ENCODE peak calls at places on chromosomes 2 and 18, in seven cellular contexts. One of them, this sample, is unnamed.
A peak's percentile ranks its signal among the peaks of the same experiment; 100 is the strongest.

GRCh38 chr2:176380341-176380740 is 111.1 kb downstream of the MTX2 start:
- DNase-seq in left ventricle myocardium inferior: no peak
- DNase-seq in left ventricle myocardium superior: no peak
- DNase-seq in HAP-1: no peak
- DNase-seq in kidney epithelial cell: no peak
- DNase-seq in AG04450: no peak
- DNase-seq in activated T-helper 1 cell treated with Interleukin-2 at 50 U/mL for 16 hours: no peak
- DNase-seq in this sample: no peak

GRCh38 chr2:101998556-101999121 is 6.9 kb downstream of the IL1R2 start:
- DNase-seq in left ventricle myocardium inferior: no peak
- DNase-seq in left ventricle myocardium superior: no peak
- DNase-seq in HAP-1: no peak
- DNase-seq in kidney epithelial cell: no peak
- DNase-seq in AG04450: no peak
- DNase-seq in activated T-helper 1 cell treated with Interleukin-2 at 50 U/mL for 16 hours: no peak
- DNase-seq in this sample: no peak

GRCh38 chr18:55186588-55186987 is 227.3 kb upstream of the CCDC68 start:
- DNase-seq in left ventricle myocardium inferior: no peak
- DNase-seq in left ventricle myocardium superior: no peak
- DNase-seq in HAP-1: no peak
- DNase-seq in kidney epithelial cell: no peak
- DNase-seq in AG04450: no peak
- DNase-seq in activated T-helper 1 cell treated with Interleukin-2 at 50 U/mL for 16 hours: no peak
- DNase-seq in this sample: no peak

GRCh38 chr2:132400169-132400900 is 16.3 kb upstream of the GPR39 start:
- DNase-seq in left ventricle myocardium inferior: no peak
- DNase-seq in left ventricle myocardium superior: no peak
- DNase-seq in HAP-1: no peak
- DNase-seq in kidney epithelial cell: no peak
- DNase-seq in AG04450: peak; percentile 18
- DNase-seq in activated T-helper 1 cell treated with Interleukin-2 at 50 U/mL for 16 hours: no peak
- DNase-seq in this sample: no peak

GRCh38 chr2:19874726-19875125 is 27.1 kb downstream of the TTC32 start:
- DNase-seq in left ventricle myocardium inferior: no peak
- DNase-seq in left ventricle myocardium superior: no peak
- DNase-seq in HAP-1: no peak
- DNase-seq in kidney epithelial cell: no peak
- DNase-seq in AG04450: no peak
- DNase-seq in activated T-helper 1 cell treated with Interleukin-2 at 50 U/mL for 16 hours: no peak
- DNase-seq in this sample: no peak

GRCh38 chr2:30190637-30191036 is 40.7 kb upstream of the LBH start:
- DNase-seq in left ventricle myocardium inferior: no peak
- DNase-seq in left ventricle myocardium superior: no peak
- DNase-seq in HAP-1: no peak
- DNase-seq in kidney epithelial cell: no peak
- DNase-seq in AG04450: no peak
- DNase-seq in activated T-helper 1 cell treated with Interleukin-2 at 50 U/mL for 16 hours: no peak
- DNase-seq in this sample: no peak

GRCh38 chr2:108586116-108586515 is 51.8 kb downstream of the LIMS1 start:
- DNase-seq in left ventricle myocardium inferior: no peak
- DNase-seq in left ventricle myocardium superior: no peak
- DNase-seq in HAP-1: no peak
- DNase-seq in kidney epithelial cell: no peak
- DNase-seq in AG04450: no peak
- DNase-seq in activated T-helper 1 cell treated with Interleukin-2 at 50 U/mL for 16 hours: no peak
- DNase-seq in this sample: no peak

GRCh38 chr2:241804326-241805276 is 4.4 kb upstream of the NEU4 start:
- DNase-seq in left ventricle myocardium inferior: no peak
- DNase-seq in left ventricle myocardium superior: peak; percentile 29
- DNase-seq in HAP-1: no peak
- DNase-seq in kidney epithelial cell: peak; percentile 23
- DNase-seq in AG04450: no peak
- DNase-seq in activated T-helper 1 cell treated with Interleukin-2 at 50 U/mL for 16 hours: no peak
- DNase-seq in this sample: no peak

GRCh38 chr2:241410739-241411176 is 54.7 kb downstream of the FARP2 start:
- DNase-seq in left ventricle myocardium inferior: no peak
- DNase-seq in left ventricle myocardium superior: no peak
- DNase-seq in HAP-1: no peak
- DNase-seq in kidney epithelial cell: no peak
- DNase-seq in AG04450: no peak
- DNase-seq in activated T-helper 1 cell treated with Interleukin-2 at 50 U/mL for 16 hours: no peak
- DNase-seq in this sample: no peak

GRCh38 chr18:60446821-60447220 is 74.2 kb upstream of the MC4R start:
- DNase-seq in left ventricle myocardium inferior: no peak
- DNase-seq in left ventricle myocardium superior: no peak
- DNase-seq in HAP-1: no peak
- DNase-seq in kidney epithelial cell: no peak
- DNase-seq in AG04450: no peak
- DNase-seq in activated T-helper 1 cell treated with Interleukin-2 at 50 U/mL for 16 hours: no peak
- DNase-seq in this sample: no peak

GRCh38 chr2:25168256-25169072 is at the start of gene POMC:
- DNase-seq in left ventricle myocardium inferior: no peak
- DNase-seq in left ventricle myocardium superior: peak; percentile 48
- DNase-seq in HAP-1: no peak
- DNase-seq in kidney epithelial cell: no peak
- DNase-seq in AG04450: no peak
- DNase-seq in activated T-helper 1 cell treated with Interleukin-2 at 50 U/mL for 16 hours: peak; percentile 5
- DNase-seq in this sample: no peak

GRCh38 chr2:170847716-170848115 is 31.0 kb downstream of the GAD1 start:
- DNase-seq in left ventricle myocardium inferior: no peak
- DNase-seq in left ventricle myocardium superior: no peak
- DNase-seq in HAP-1: no peak
- DNase-seq in kidney epithelial cell: no peak
- DNase-seq in AG04450: no peak
- DNase-seq in activated T-helper 1 cell treated with Interleukin-2 at 50 U/mL for 16 hours: no peak
- DNase-seq in this sample: no peak

GRCh38 chr2:85132392-85132791 is 800 bp upstream of the TCF7L1 start:
- DNase-seq in left ventricle myocardium inferior: peak; percentile 24
- DNase-seq in left ventricle myocardium superior: peak; percentile 50
- DNase-seq in HAP-1: no peak
- DNase-seq in kidney epithelial cell: no peak
- DNase-seq in AG04450: no peak
- DNase-seq in activated T-helper 1 cell treated with Interleukin-2 at 50 U/mL for 16 hours: no peak
- DNase-seq in this sample: no peak

This sample was measured in neuronal stem cell.